ENCODE peak calls at places on chromosomes 11 and 22, in eight cellular contexts. W is HTR-8/SVneo; R is stimulated activated CD4-positive, alpha-beta T cell treated with anti-CD3 and anti-CD28 coated beads, Interleukin-12 subunit alpha, Interleukin-12 subunit beta, amount 100 ng/mL, for 4 hours; Z is mammary epithelial cell; E is skeletal muscle cell; H is NCI-H1694 treated with DMSO at 0.1 percent for 48 hours; V is coronary artery; J is T47D. S is an unnamed sample.

GRCh38 chr11:27472398-27473016 is at the start of gene LGR4:
- DNase-seq in W (peak), R (peak), Z (peak), E (peak), H (peak), V (peak), J (peak), S (peak)

GRCh38 chr11:117303101-117303500 is 12.0 kb downstream of the BACE1-AS start:
- DNase-seq in W (no peak), R (no peak), Z (no peak), E (no peak), H (no peak), V (no peak), J (no peak), S (no peak)

GRCh38 chr11:8192016-8192895 is 23.4 kb upstream of the RIC3 start:
- DNase-seq in W (peak), R (peak), Z (peak), E (peak), H (peak), V (no peak), J (peak), S (peak)

GRCh38 chr11:85815186-85815911 is 4.4 kb upstream of the SYTL2 start:
- DNase-seq in W (peak), R (no peak), Z (peak), E (peak), H (no peak), V (no peak), J (no peak), S (no peak)

GRCh38 chr22:28600546-28601143 is 79.0 kb downstream of the TTC28 start:
- DNase-seq in W (peak), R (no peak), Z (peak), E (no peak), H (peak), V (no peak), J (no peak), S (peak)

GRCh38 chr11:20618083-20618482 is 18.7 kb downstream of the SLC6A5 start:
- DNase-seq in W (no peak), R (no peak), Z (no peak), E (no peak), H (no peak), V (no peak), J (no peak), S (no peak)

GRCh38 chr22:25452116-25452700 is 112.3 kb upstream of the GRK3 start:
- DNase-seq in W (no peak), R (no peak), Z (no peak), E (no peak), H (no peak), V (no peak), J (no peak), S (no peak)

GRCh38 chr22:39448205-39449054 is 8.4 kb upstream of the MGAT3 start:
- DNase-seq in W (no peak), R (no peak), Z (no peak), E (no peak), H (no peak), V (no peak), J (peak), S (no peak)

GRCh38 chr11:39177678-39178077 is 2281.8 kb downstream of the LRRC4C start:
- DNase-seq in W (no peak), R (no peak), Z (no peak), E (no peak), H (no peak), V (no peak), J (no peak), S (no peak)

GRCh38 chr11:8828580-8829358 is 82.2 kb upstream of the AKIP1 start:
- DNase-seq in W (no peak), R (no peak), Z (no peak), E (no peak), H (no peak), V (no peak), J (no peak), S (no peak)

S was measured in NCI-H460.